ENCODE peak calls at places on chromosomes 12 and 14, in four cellular contexts. Y, T, S and A are unnamed samples.
A peak's percentile ranks its signal among the peaks of the same experiment; 100 is the strongest.

GRCh38 chr12:18719922-18720321 is 17.9 kb downstream of the PLCZ1 start:
- DNase-seq in T (no peak), S (no peak), Y (no peak), A (no peak)

GRCh38 chr12:130783110-130783715 is 55.8 kb downstream of the STX2 start:
- DNase-seq in T (peak; percentile 28), S (no peak), Y (no peak), A (no peak)

GRCh38 chr14:51638071-51638944 is 13.4 kb upstream of the FRMD6 start:
- DNase-seq in Y (no peak), S (no peak), T (no peak), A (no peak)

GRCh38 chr14:101335061-101335661 is 226.1 kb upstream of the DIO3 start:
- DNase-seq in T (peak; percentile 53), Y (no peak), S (no peak), A (no peak)

GRCh38 chr12:113622410-113622809 is 150.7 kb upstream of the LHX5 start:
- DNase-seq in Y (no peak), T (no peak), S (no peak), A (no peak)

GRCh38 chr12:31477669-31478068 is 113.3 kb downstream of the DENND5B start:
- DNase-seq in T (no peak), Y (no peak), S (no peak), A (no peak)

GRCh38 chr12:47159348-47159747 is 79.6 kb upstream of the AMIGO2 start:
- DNase-seq in T (no peak), S (no peak), Y (no peak), A (no peak)

GRCh38 chr12:93638095-93638494 is 39.1 kb upstream of the CRADD start:
- DNase-seq in Y (no peak), S (no peak), T (no peak), A (no peak)

GRCh38 chr12:27573972-27574371 is 50.0 kb downstream of the PPFIBP1 start:
- DNase-seq in Y (no peak), T (no peak), S (no peak), A (no peak)

GRCh38 chr12:77995436-77996167 is 164.9 kb downstream of the NAV3 start:
- DNase-seq in Y (no peak), S (no peak), T (no peak), A (no peak)

GRCh38 chr12:109069307-109070231 is 17.2 kb downstream of the USP30 start:
- DNase-seq in Y (no peak), T (peak; percentile 80), S (peak; percentile 79), A (no peak)

GRCh38 chr14:89915114-89915878 is 39.2 kb downstream of the EFCAB11 start:
- DNase-seq in T (peak; percentile 85), S (peak; percentile 81), Y (peak; percentile 91), A (no peak)

GRCh38 chr12:102120886-102121285 is 903 bp downstream of the PARPBP start:
- DNase-seq in Y (no peak), S (peak; percentile 13), T (no peak), A (no peak)

GRCh38 chr12:25372969-25373368 is 122.2 kb upstream of the KRAS start:
- DNase-seq in S (no peak), T (no peak), Y (no peak), A (no peak)

GRCh38 chr12:69553626-69554248 is 31.5 kb upstream of the CCT2 start:
- DNase-seq in Y (no peak), T (no peak), S (no peak), A (no peak)

GRCh38 chr14:50191499-50191898 is 39.9 kb downstream of the SOS2 start:
- DNase-seq in T (no peak), S (no peak), Y (no peak), A (no peak)

GRCh38 chr12:5171701-5172100 is 128.0 kb downstream of the KCNA5 start:
- DNase-seq in Y (no peak), S (peak; percentile 18), T (peak; percentile 60), A (no peak)

GRCh38 chr12:29216266-29216665 is 67.2 kb downstream of the FAR2 start:
- DNase-seq in S (no peak), Y (no peak), T (no peak), A (no peak)

GRCh38 chr14:65211341-65211987 is 109.1 kb upstream of the MAX start:
- DNase-seq in T (no peak), S (no peak), Y (peak; percentile 30), A (no peak)

GRCh38 chr12:70692681-70693288 is 55.6 kb upstream of the PTPRB start:
- DNase-seq in Y (no peak), T (no peak), S (no peak), A (no peak)

GRCh38 chr14:100988411-100988900 is 84.9 kb upstream of the RTL1 start:
- DNase-seq in Y (no peak), S (no peak), T (no peak), A (no peak)

GRCh38 chr12:108768591-108769500 is 37.5 kb upstream of the CORO1C start:
- DNase-seq in Y (peak; percentile 78), T (peak; percentile 89), S (peak; percentile 78), A (peak; percentile 73)

GRCh38 chr14:96136361-96136760 is 68.3 kb upstream of the BDKRB2 start:
- DNase-seq in T (no peak), Y (no peak), S (no peak), A (no peak)

GRCh38 chr12:100591979-100592378 is 18.5 kb downstream of the GAS2L3 start:
- DNase-seq in Y (no peak), T (no peak), S (no peak), A (no peak)

GRCh38 chr12:3611853-3612703 is 121.1 kb downstream of the PRMT8 start:
- DNase-seq in Y (no peak), T (no peak), S (no peak), A (peak; percentile 13)

GRCh38 chr12:122421815-122422737 is at the start of gene CLIP1:
- DNase-seq in S (peak; percentile 63), Y (peak; percentile 76), T (peak; percentile 80), A (peak; percentile 46)

GRCh38 chr12:89468648-89469326 is 55.8 kb downstream of the GALNT4 start:
- DNase-seq in T (no peak), Y (no peak), S (no peak), A (no peak)

GRCh38 chr12:87253157-87253556 is 776.0 kb downstream of the C12orf50 start:
- DNase-seq in Y (no peak), T (no peak), S (no peak), A (no peak)

GRCh38 chr14:51454351-51454750 is 197.4 kb upstream of the FRMD6 start:
- DNase-seq in S (no peak), Y (no peak), T (no peak), A (no peak)

GRCh38 chr12:59088673-59089072 is 168.4 kb upstream of the LRIG3 start:
- DNase-seq in Y (no peak), S (no peak), T (no peak), A (no peak)

DNA sequence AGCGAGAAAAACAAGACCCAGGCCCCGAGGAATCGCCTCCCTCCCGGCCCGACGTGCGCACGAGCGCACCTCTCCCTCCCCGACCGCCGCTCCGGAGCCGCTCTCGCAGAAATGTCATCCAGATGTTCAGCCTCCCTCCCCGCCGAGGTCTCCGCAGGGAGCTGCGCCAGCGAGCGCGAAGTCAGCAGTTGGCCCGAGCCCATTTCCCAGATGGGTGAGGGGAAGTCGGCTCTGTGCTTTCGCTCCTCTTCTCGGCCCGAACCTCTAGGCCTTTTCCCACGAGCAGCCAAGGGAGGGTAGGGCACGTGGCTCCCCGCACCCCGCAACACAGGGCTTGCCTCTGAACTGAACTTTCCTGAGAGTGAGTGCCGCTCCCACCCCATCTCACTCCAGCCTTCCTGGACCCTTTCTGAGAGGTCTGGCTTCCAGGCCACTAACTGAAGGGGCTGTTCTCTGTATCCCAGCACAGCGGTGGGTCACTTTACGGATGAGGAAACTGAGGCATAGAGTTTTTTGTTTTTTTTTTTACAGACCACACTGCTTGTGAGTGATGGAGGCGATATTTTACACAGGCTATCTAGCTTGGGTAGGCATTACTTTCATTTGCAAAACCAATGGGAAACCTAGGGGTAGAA is 1.0 kb upstream of the TGFB3 start:
- DNase-seq in S (peak; percentile 51), T (peak; percentile 58), Y (peak; percentile 80), A (no peak)
- TF ChIP-seq CTCF in S (no peak), T (no peak), Y (peak; percentile 28), A (peak; percentile 52)

GRCh38 chr12:14772946-14773345 is 30.3 kb downstream of the WBP11 start:
- DNase-seq in S (no peak), T (no peak), Y (no peak), A (no peak)

GRCh38 chr12:14774944-14775651 is 28.2 kb downstream of the WBP11 start:
- DNase-seq in T (peak; percentile 68), S (peak; percentile 63), Y (peak; percentile 75), A (peak; percentile 56)

GRCh38 chr12:14775652-14776020 is 27.6 kb downstream of the WBP11 start:
- DNase-seq in S (no peak), T (no peak), Y (no peak), A (no peak)

GRCh38 chr12:14773685-14774073 is 29.6 kb downstream of the WBP11 start:
- DNase-seq in T (no peak), Y (no peak), S (no peak), A (no peak)

DNA sequence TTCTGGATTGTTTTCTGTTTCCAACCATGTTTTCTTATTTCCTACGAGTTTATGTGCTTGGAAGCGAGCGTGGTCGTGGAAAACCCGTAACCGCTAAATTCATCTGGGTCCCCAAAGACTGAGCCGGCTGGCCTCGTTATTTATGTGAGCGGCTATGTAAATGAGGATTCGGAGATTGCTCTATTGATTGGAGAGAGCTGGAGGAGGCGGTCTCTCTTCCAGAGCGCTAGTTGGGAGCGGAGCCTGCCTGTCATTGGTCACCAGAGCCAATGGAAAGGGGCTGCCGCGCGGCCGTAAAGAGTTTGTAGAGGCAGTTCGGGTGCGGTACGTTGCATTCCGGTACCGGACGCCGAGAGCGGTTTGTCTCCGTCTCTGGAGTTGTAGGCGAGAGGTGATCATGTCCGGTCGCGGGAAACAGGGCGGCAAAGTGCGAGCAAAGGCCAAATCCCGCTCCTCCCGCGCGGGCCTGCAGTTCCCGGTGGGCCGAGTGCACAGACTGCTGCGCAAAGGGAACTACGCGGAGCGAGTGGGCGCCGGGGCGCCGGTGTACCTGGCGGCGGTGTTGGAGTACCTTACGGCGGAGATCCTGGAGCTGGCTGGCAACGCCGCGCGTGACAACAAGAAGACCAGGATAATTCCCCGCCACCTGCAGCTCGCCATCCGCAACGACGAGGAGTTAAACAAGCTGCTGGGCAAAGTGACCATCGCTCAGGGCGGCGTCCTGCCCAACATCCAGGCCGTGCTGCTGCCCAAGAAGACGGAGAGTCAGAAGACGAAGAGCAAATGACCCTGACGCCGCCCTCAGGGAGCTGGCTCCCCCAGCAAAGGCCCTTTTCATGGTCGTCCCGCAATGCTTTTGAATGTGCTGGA is 29.0 kb downstream of the WBP11 start:
- DNase-seq in Y (peak; percentile 99), S (peak; percentile 97), T (peak; percentile 98), A (peak; percentile 92)
- TF ChIP-seq CTCF in Y (no peak), S (no peak), T (peak; percentile 18), A (no peak)

DNA sequence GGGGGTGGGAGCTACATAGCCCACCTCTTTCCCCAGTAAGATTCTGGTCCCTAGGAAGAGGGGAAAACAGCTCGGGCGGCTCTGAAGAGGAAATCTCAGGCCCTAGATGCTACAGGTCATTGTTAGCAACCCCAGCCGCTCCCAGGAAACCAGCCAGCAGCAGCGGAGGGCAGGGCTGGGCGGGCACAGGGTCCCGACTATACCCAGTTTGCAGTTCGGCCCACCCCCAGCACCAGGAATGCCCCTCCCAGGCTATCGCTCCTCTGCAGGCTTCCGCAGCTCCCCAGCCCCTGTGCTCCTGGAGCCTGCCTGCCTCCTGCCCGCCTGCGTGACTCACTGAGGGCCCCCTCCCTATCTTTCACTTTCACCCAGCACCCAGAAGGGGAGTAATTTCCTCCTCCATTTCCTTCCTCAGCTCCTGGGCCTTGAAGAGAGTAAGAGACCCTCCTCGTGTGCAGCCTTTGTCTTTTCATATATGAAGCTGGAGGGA is 27.2 kb upstream of the PNMA1 start:
- DNase-seq in S (peak; percentile 83), Y (peak; percentile 84), T (peak; percentile 89), A (peak; percentile 77)
- TF ChIP-seq CTCF in S (no peak), Y (no peak), T (peak; percentile 28), A (no peak)

GRCh38 chr12:62827042-62827441 is 107.9 kb downstream of the PPM1H start:
- DNase-seq in Y (no peak), T (no peak), S (no peak), A (no peak)
- TF ChIP-seq CTCF in Y (no peak), T (no peak), S (no peak), A (peak; percentile 12)